ENCODE peak calls at places on chromosomes 3 and 15, in five cellular contexts. One of them, this sample, is unnamed.

GRCh38 chr15:95742836-95743235 is 587.7 kb upstream of the NR2F2 start:
- DNase-seq in H7: no peak
- DNase-seq in astrocyte: no peak
- DNase-seq in HL-60: no peak
- DNase-seq in right atrium auricular region: no peak
- DNase-seq in this sample: no peak

GRCh38 chr3:136291302-136291701 is 41.2 kb downstream of the PCCB start:
- DNase-seq in H7: no peak
- DNase-seq in right atrium auricular region: no peak
- DNase-seq in HL-60: no peak
- DNase-seq in astrocyte: no peak
- DNase-seq in this sample: no peak

GRCh38 chr3:123449092-123449985 is 449 bp upstream of the ADCY5 start:
- DNase-seq in HL-60: no peak
- DNase-seq in astrocyte: no peak
- DNase-seq in H7: peak
- DNase-seq in right atrium auricular region: no peak
- DNase-seq in this sample: peak

GRCh38 chr3:125186261-125186770 is 26.2 kb downstream of the SLC12A8 start:
- DNase-seq in astrocyte: peak
- DNase-seq in right atrium auricular region: no peak
- DNase-seq in HL-60: no peak
- DNase-seq in H7: no peak
- DNase-seq in this sample: no peak

GRCh38 chr15:88631464-88632028 is 7.3 kb upstream of the ISG20 start:
- DNase-seq in H7: no peak
- DNase-seq in HL-60: no peak
- DNase-seq in right atrium auricular region: no peak
- DNase-seq in astrocyte: no peak
- DNase-seq in this sample: no peak

GRCh38 chr15:78951841-78952238 is 7.0 kb upstream of the CTSH start:
- DNase-seq in astrocyte: peak
- DNase-seq in right atrium auricular region: no peak
- DNase-seq in HL-60: no peak
- DNase-seq in H7: no peak
- DNase-seq in this sample: no peak

GRCh38 chr15:66815322-66815721 is 113.3 kb downstream of the SMAD6 start:
- DNase-seq in astrocyte: peak
- DNase-seq in right atrium auricular region: no peak
- DNase-seq in H7: no peak
- DNase-seq in HL-60: no peak
- DNase-seq in this sample: peak

GRCh38 chr15:63372018-63372705 is 9.5 kb downstream of the CA12 start:
- DNase-seq in right atrium auricular region: peak
- DNase-seq in H7: peak
- DNase-seq in HL-60: peak
- DNase-seq in astrocyte: peak
- DNase-seq in this sample: peak

GRCh38 chr15:70491183-70491621 is 272.2 kb downstream of the UACA start:
- DNase-seq in astrocyte: peak
- DNase-seq in H7: no peak
- DNase-seq in HL-60: no peak
- DNase-seq in right atrium auricular region: no peak
- DNase-seq in this sample: no peak

GRCh38 chr15:40843885-40844542 is at the start of gene SPINT1:
- DNase-seq in HL-60: no peak
- DNase-seq in astrocyte: no peak
- DNase-seq in right atrium auricular region: no peak
- DNase-seq in H7: peak
- DNase-seq in this sample: no peak

GRCh38 chr3:14602006-14602803 is 49.4 kb upstream of the CCDC174 start:
- DNase-seq in right atrium auricular region: no peak
- DNase-seq in HL-60: no peak
- DNase-seq in H7: peak
- DNase-seq in astrocyte: no peak
- DNase-seq in this sample: no peak
- H3K4me3 ChIP-seq in right atrium auricular region: peak
- H3K4me3 ChIP-seq in HL-60: no peak
- H3K4me3 ChIP-seq in H7: peak
- H3K4me3 ChIP-seq in astrocyte: peak
- H3K4me3 ChIP-seq in this sample: no peak

GRCh38 chr3:4830586-4830914 is 148.7 kb upstream of the BHLHE40 start:
- DNase-seq in right atrium auricular region: no peak
- DNase-seq in astrocyte: no peak
- DNase-seq in H7: no peak
- DNase-seq in HL-60: no peak
- DNase-seq in this sample: no peak
- H3K4me3 ChIP-seq in right atrium auricular region: no peak
- H3K4me3 ChIP-seq in astrocyte: peak
- H3K4me3 ChIP-seq in H7: no peak
- H3K4me3 ChIP-seq in HL-60: no peak
- H3K4me3 ChIP-seq in this sample: no peak

DNA sequence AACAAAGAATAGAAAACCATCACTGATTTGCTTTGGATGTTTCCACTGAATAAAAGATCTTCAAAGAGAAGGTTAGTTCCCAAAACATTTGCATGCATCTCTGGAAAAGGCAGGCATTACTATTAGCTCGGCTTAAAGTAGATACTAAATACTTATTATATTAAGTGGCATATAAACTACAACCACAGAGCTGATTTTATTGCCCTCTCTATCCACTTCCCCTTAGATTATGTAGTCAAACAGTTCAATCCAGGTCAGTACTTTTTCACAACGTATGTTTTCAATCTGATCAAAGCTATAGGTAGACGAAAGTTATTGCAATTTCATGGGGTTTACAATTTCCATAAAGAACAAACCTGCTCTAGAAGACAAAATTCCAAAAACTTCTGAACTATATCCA is 1.3 kb downstream of the B4GALT4 start:
- DNase-seq in astrocyte: no peak
- DNase-seq in right atrium auricular region: no peak
- DNase-seq in HL-60: no peak
- DNase-seq in H7: no peak
- DNase-seq in this sample: no peak
- H3K4me3 ChIP-seq in astrocyte: peak
- H3K4me3 ChIP-seq in right atrium auricular region: peak
- H3K4me3 ChIP-seq in HL-60: no peak
- H3K4me3 ChIP-seq in H7: peak
- H3K4me3 ChIP-seq in this sample: peak

GRCh38 chr3:94064243-94064642 is 1.4 kb downstream of the NSUN3 start:
- DNase-seq in astrocyte: no peak
- DNase-seq in HL-60: no peak
- DNase-seq in H7: no peak
- DNase-seq in right atrium auricular region: no peak
- DNase-seq in this sample: no peak
- H3K4me3 ChIP-seq in astrocyte: no peak
- H3K4me3 ChIP-seq in HL-60: peak
- H3K4me3 ChIP-seq in H7: no peak
- H3K4me3 ChIP-seq in right atrium auricular region: no peak
- H3K4me3 ChIP-seq in this sample: peak